ENCODE peak calls at places on chromosomes 16 and 17, in eight cellular contexts. H is HS-27A; K is stimulated activated CD4-positive, alpha-beta T cell treated with anti-CD3 and anti-CD28 coated beads, Interleukin-12 subunit alpha, Interleukin-12 subunit beta, amount 100 ng/mL, for 4 hours; X is EL; V is hepatic stellate cell; B is activated effector memory CD4-positive, alpha-beta T cell treated with anti-CD3 and anti-CD28 coated beads, Interleukin-2, amount 50 U/mL, for 16 hours; D is upper lobe of left lung; F is stimulated activated naive CD8-positive, alpha-beta T cell treated with anti-CD3 and anti-CD28 coated beads, Interleukin-15, Interleukin-2, amounts not matched to agents 100 U/mL and 50 U/mL, for 24 hours. A is an unnamed sample.

GRCh38 chr16:50056226-50056625 is 9.5 kb upstream of the HEATR3 start:
- DNase-seq in H (no peak), K (no peak), X (no peak), V (no peak), B (no peak), D (no peak), F (no peak), A (no peak)

GRCh38 chr17:76155988-76156661 is 15.1 kb upstream of the FOXJ1 start:
- DNase-seq in H (no peak), K (no peak), X (no peak), V (no peak), B (no peak), D (no peak), F (no peak), A (no peak)

GRCh38 chr17:4968916-4969550 is 1.4 kb upstream of the SPAG7 start:
- DNase-seq in H (no peak), K (peak), X (peak), V (peak), B (peak), D (no peak), F (peak), A (no peak)

GRCh38 chr17:62996221-62996620 is 30.2 kb downstream of the TANC2 start:
- DNase-seq in H (no peak), K (no peak), X (no peak), V (no peak), B (no peak), D (no peak), F (no peak), A (no peak)

GRCh38 chr16:30139895-30140481 is 17.0 kb upstream of the MAPK3 start:
- DNase-seq in H (no peak), K (no peak), X (no peak), V (no peak), B (no peak), D (no peak), F (no peak), A (no peak)

GRCh38 chr16:11245988-11246387 is 10.0 kb downstream of the SOCS1 start:
- DNase-seq in H (no peak), K (no peak), X (no peak), V (no peak), B (no peak), D (no peak), F (no peak), A (no peak)

GRCh38 chr17:74215332-74215727 is 2.0 kb downstream of the TTYH2 start:
- DNase-seq in H (no peak), K (no peak), X (no peak), V (no peak), B (no peak), D (no peak), F (no peak), A (no peak)

GRCh38 chr17:222172-222571 is 40.7 kb upstream of the DOC2B start:
- DNase-seq in H (no peak), K (no peak), X (no peak), V (no peak), B (no peak), D (no peak), F (no peak), A (peak)

GRCh38 chr17:41666336-41666680 is 22.4 kb upstream of the EIF1 start:
- DNase-seq in H (no peak), K (peak), X (peak), V (peak), B (peak), D (peak), F (peak), A (no peak)

GRCh38 chr17:44604149-44605115 is 47.1 kb downstream of the FZD2 start:
- DNase-seq in H (no peak), K (no peak), X (no peak), V (no peak), B (no peak), D (no peak), F (no peak), A (no peak)

GRCh38 chr16:82470506-82471196 is 156.1 kb upstream of the CDH13 start:
- DNase-seq in H (no peak), K (no peak), X (no peak), V (no peak), B (no peak), D (no peak), F (no peak), A (no peak)

GRCh38 chr17:79561486-79562116 is 49.2 kb downstream of the RBFOX3 start:
- DNase-seq in H (no peak), K (no peak), X (no peak), V (no peak), B (no peak), D (no peak), F (no peak), A (no peak)

GRCh38 chr16:20291807-20292206 is 35.5 kb downstream of the GP2 start:
- DNase-seq in H (no peak), K (no peak), X (no peak), V (no peak), B (no peak), D (no peak), F (no peak), A (no peak)

GRCh38 chr16:82504811-82505210 is 122.0 kb upstream of the CDH13 start:
- DNase-seq in H (no peak), K (no peak), X (no peak), V (no peak), B (no peak), D (no peak), F (no peak), A (no peak)

GRCh38 chr16:68759062-68759461 is 22.0 kb downstream of the CDH1 start:
- DNase-seq in H (no peak), K (no peak), X (no peak), V (no peak), B (no peak), D (no peak), F (no peak), A (no peak)

GRCh38 chr16:57800213-57801097 is 1.8 kb downstream of the KIFC3 start:
- DNase-seq in H (no peak), K (no peak), X (no peak), V (peak), B (no peak), D (no peak), F (no peak), A (no peak)

GRCh38 chr16:27458196-27458728 is 56.3 kb downstream of the IL21R start:
- DNase-seq in H (no peak), K (no peak), X (no peak), V (no peak), B (no peak), D (no peak), F (no peak), A (no peak)

GRCh38 chr17:59527931-59528330 is 37.5 kb upstream of the DHX40 start:
- DNase-seq in H (no peak), K (no peak), X (no peak), V (no peak), B (no peak), D (no peak), F (no peak), A (no peak)

GRCh38 chr16:70577256-70577698 is 53.7 kb downstream of the SF3B3 start:
- DNase-seq in H (peak), K (no peak), X (peak), V (peak), B (no peak), D (no peak), F (peak), A (no peak)

GRCh38 chr17:45090711-45091110 is 29.6 kb downstream of the NMT1 start:
- DNase-seq in H (no peak), K (no peak), X (peak), V (no peak), B (no peak), D (no peak), F (no peak), A (no peak)

GRCh38 chr17:73696251-73696650 is 52.0 kb upstream of the SDK2 start:
- DNase-seq in H (no peak), K (no peak), X (no peak), V (no peak), B (no peak), D (no peak), F (no peak), A (no peak)

GRCh38 chr16:14486520-14487303 is 143.3 kb downstream of the PARN start:
- DNase-seq in H (peak), K (no peak), X (peak), V (peak), B (no peak), D (peak), F (no peak), A (peak)

A was measured in LNCaP clone FGC.